ENCODE peak calls at places on chromosomes 12 and 14, in six cellular contexts. Z is activated T-helper 1 cell treated with Interleukin-2 at 50 U/mL for 16 hours, D is astrocyte of the spinal cord, K is GM04504, L is aorta, O is NCI-H1092 treated with DMSO at 0.1 percent for 48 hours. W is an unnamed sample.

GRCh38 chr12:106064622-106065021 is 74.1 kb downstream of the NUAK1 start:
- DNase-seq in Z (no peak), D (no peak), K (no peak), L (no peak), O (no peak), W (no peak)

GRCh38 chr12:1781770-1782169 is 38.6 kb upstream of the LRTM2 start:
- DNase-seq in Z (no peak), D (peak; percentile 47), K (no peak), L (no peak), O (no peak), W (no peak)

GRCh38 chr12:6341439-6342139 is at the start of gene TNFRSF1A:
- DNase-seq in Z (no peak), D (peak; percentile 84), K (no peak), L (no peak), O (no peak), W (peak; percentile 82)

GRCh38 chr14:57866199-57866755 is 385 bp upstream of the SLC35F4 start:
- DNase-seq in Z (no peak), D (no peak), K (no peak), L (no peak), O (no peak), W (no peak)

GRCh38 chr14:55339770-55340169 is 68.5 kb downstream of the FBXO34 start:
- DNase-seq in Z (no peak), D (no peak), K (no peak), L (no peak), O (no peak), W (no peak)

GRCh38 chr14:51889851-51890250 is 29.4 kb downstream of the GNG2 start:
- DNase-seq in Z (no peak), D (no peak), K (no peak), L (no peak), O (no peak), W (no peak)

GRCh38 chr12:53287741-53288216 is 7.6 kb upstream of the PFDN5 start:
- DNase-seq in Z (peak; percentile 50), D (peak; percentile 54), K (peak; percentile 26), L (peak; percentile 91), O (peak; percentile 2), W (peak; percentile 82)

GRCh38 chr12:57576613-57577160 is 14.3 kb upstream of the PIP4K2C start:
- DNase-seq in Z (no peak), D (no peak), K (no peak), L (no peak), O (no peak), W (no peak)

GRCh38 chr12:2168808-2169207 is 116.0 kb downstream of the CACNA1C start:
- DNase-seq in Z (no peak), D (no peak), K (no peak), L (no peak), O (no peak), W (no peak)

GRCh38 chr12:51855586-51856428 is 7.3 kb upstream of the FIGNL2 start:
- DNase-seq in Z (no peak), D (peak; percentile 20), K (no peak), L (no peak), O (no peak), W (peak; percentile 83)

GRCh38 chr12:121955258-121956040 is 37.1 kb downstream of the CFAP251 start:
- DNase-seq in Z (no peak), D (peak; percentile 24), K (no peak), L (no peak), O (no peak), W (no peak)

GRCh38 chr12:40292788-40293429 is 68.1 kb downstream of the LRRK2 start:
- DNase-seq in Z (no peak), D (no peak), K (no peak), L (no peak), O (no peak), W (no peak)

GRCh38 chr14:22598896-22599244 is 770 bp downstream of the ABHD4 start:
- DNase-seq in Z (no peak), D (peak; percentile 59), K (no peak), L (no peak), O (peak; percentile 29), W (no peak)

GRCh38 chr12:9361879-9362326 is 153.7 kb upstream of the PZP start:
- DNase-seq in Z (no peak), D (no peak), K (no peak), L (no peak), O (no peak), W (no peak)

GRCh38 chr14:103108749-103109207 is 14.3 kb downstream of the EXOC3L4 start:
- DNase-seq in Z (no peak), D (no peak), K (no peak), L (no peak), O (no peak), W (no peak)

GRCh38 chr12:82019533-82019932 is 260.4 kb upstream of the PPFIA2 start:
- DNase-seq in Z (no peak), D (no peak), K (no peak), L (no peak), O (no peak), W (no peak)

GRCh38 chr14:24355009-24355408 is 13.0 kb upstream of the NFATC4 start:
- DNase-seq in Z (no peak), D (no peak), K (no peak), L (no peak), O (no peak), W (no peak)

GRCh38 chr14:79602023-79602422 is 609.3 kb downstream of the DIO2 start:
- DNase-seq in Z (no peak), D (no peak), K (no peak), L (no peak), O (no peak), W (no peak)

GRCh38 chr14:24366375-24366663 is 1.7 kb upstream of the NFATC4 start:
- DNase-seq in Z (no peak), D (no peak), K (no peak), L (no peak), O (no peak), W (no peak)

GRCh38 chr12:89796798-89797382 is 88.3 kb upstream of the ATP2B1 start:
- DNase-seq in Z (no peak), D (no peak), K (no peak), L (no peak), O (no peak), W (no peak)

GRCh38 chr12:53065975-53066593 is 13.1 kb downstream of the SPRYD3 start:
- DNase-seq in Z (peak; percentile 37), D (peak; percentile 73), K (peak; percentile 65), L (peak; percentile 93), O (peak; percentile 50), W (peak; percentile 94)

GRCh38 chr12:50215033-50215432 is 47.9 kb upstream of the CERS5 start:
- DNase-seq in Z (no peak), D (peak; percentile 38), K (no peak), L (no peak), O (no peak), W (no peak)

GRCh38 chr14:80211143-80212024 is at the start of gene DIO2:
- DNase-seq in Z (no peak), D (no peak), K (peak; percentile 32), L (no peak), O (no peak), W (peak; percentile 62)

GRCh38 chr12:118743896-118744700 is 237.2 kb upstream of the SRRM4 start:
- DNase-seq in Z (no peak), D (no peak), K (no peak), L (no peak), O (peak; percentile 4), W (no peak)

GRCh38 chr14:34018125-34018524 is 67.3 kb upstream of the EGLN3 start:
- DNase-seq in Z (no peak), D (no peak), K (no peak), L (no peak), O (no peak), W (no peak)

GRCh38 chr12:12004524-12004923 is 66.2 kb upstream of the BCL2L14 start:
- DNase-seq in Z (no peak), D (peak; percentile 16), K (no peak), L (no peak), O (peak; percentile 17), W (no peak)

GRCh38 chr14:74414793-74415437 is 11.1 kb downstream of the SYNDIG1L start:
- DNase-seq in Z (no peak), D (no peak), K (no peak), L (no peak), O (no peak), W (no peak)

GRCh38 chr14:73712540-73713141 is 1.5 kb downstream of the PNMA1 start:
- DNase-seq in Z (no peak), D (peak; percentile 22), K (no peak), L (no peak), O (peak; percentile 42), W (no peak)

GRCh38 chr14:97346675-97347074 is 549.5 kb downstream of the VRK1 start:
- DNase-seq in Z (no peak), D (no peak), K (no peak), L (no peak), O (no peak), W (no peak)

GRCh38 chr12:2074792-2075191 is 22.0 kb downstream of the CACNA1C start:
- DNase-seq in Z (no peak), D (no peak), K (no peak), L (no peak), O (no peak), W (no peak)

GRCh38 chr12:15698377-15698867 is 90.8 kb downstream of the EPS8 start:
- DNase-seq in Z (no peak), D (no peak), K (no peak), L (no peak), O (no peak), W (no peak)

GRCh38 chr12:131759176-131759575 is 48.3 kb downstream of the SFSWAP start:
- DNase-seq in Z (no peak), D (peak; percentile 24), K (no peak), L (no peak), O (no peak), W (no peak)

W was measured in sciatic nerve.